ENCODE peak calls at places on chromosomes 2 and 18, in eight cellular contexts. H is HepG2, F is keratinocyte, G is GM23338, J is PC-9, Z is neural progenitor cell, V is hepatocyte, R is fibroblast of lung. E is an unnamed sample. For H3K36me3, the result is how much of the 10 kb centered on the place peaks cover.

GRCh38 chr2:113225505-113226259 is 51.9 kb downstream of the PSD4 start:
- DNase-seq in H (no peak), F (no peak), G (peak), J (peak), Z (peak), V (peak), R (peak), E (peak)

GRCh38 chr2:154693941-154694340 is 4.6 kb upstream of the KCNJ3 start:
- DNase-seq in H (no peak), F (no peak), G (no peak), J (no peak), Z (no peak), V (no peak), R (no peak), E (no peak)

GRCh38 chr2:54572262-54572635 is 116.1 kb downstream of the SPTBN1 start:
- DNase-seq in H (peak), F (no peak), G (no peak), J (peak), Z (no peak), V (peak), R (peak), E (no peak)

GRCh38 chr2:239881561-239882320 is 143.4 kb downstream of the NDUFA10 start:
- DNase-seq in H (no peak), F (no peak), G (no peak), J (no peak), Z (no peak), V (peak), R (no peak), E (no peak)

GRCh38 chr2:10239561-10239967 is 63.1 kb upstream of the HPCAL1 start:
- DNase-seq in H (no peak), F (no peak), G (peak), J (no peak), Z (no peak), V (no peak), R (no peak), E (no peak)

GRCh38 chr2:222305510-222306392 is 7.0 kb upstream of the PAX3 start:
- DNase-seq in H (no peak), F (no peak), G (peak), J (no peak), Z (peak), V (no peak), R (no peak), E (peak)

GRCh38 chr2:96088340-96089335 is 27.7 kb downstream of the ADRA2B start:
- DNase-seq in H (no peak), F (no peak), G (no peak), J (no peak), Z (peak), V (no peak), R (no peak), E (no peak)

GRCh38 chr2:222651721-222652420 is 4.0 kb downstream of the FARSB start:
- DNase-seq in H (no peak), F (no peak), G (no peak), J (no peak), Z (no peak), V (no peak), R (no peak), E (peak)

GRCh38 chr18:27604583-27604982 is 419.5 kb upstream of the CHST9 start:
- DNase-seq in H (no peak), F (no peak), G (peak), J (no peak), Z (no peak), V (peak), R (no peak), E (no peak)

GRCh38 chr2:122236152-122236892 is 480.9 kb downstream of the TSN start:
- DNase-seq in H (no peak), F (no peak), G (no peak), J (peak), Z (no peak), V (no peak), R (peak), E (peak)

GRCh38 chr2:218381916-218382366 is at the start of gene SLC11A1:
- DNase-seq in H (no peak), F (no peak), G (no peak), J (no peak), Z (no peak), V (peak), R (no peak), E (no peak)

GRCh38 chr2:47629501-47630460 is 153.2 kb upstream of the MSH6 start:
- DNase-seq in H (no peak), F (no peak), G (no peak), J (no peak), Z (no peak), V (no peak), R (no peak), E (no peak)

GRCh38 chr2:70553334-70553583 is 367 bp downstream of the TGFA start:
- DNase-seq in H (peak), F (no peak), G (peak), J (no peak), Z (no peak), V (peak), R (no peak), E (no peak)
- TF ChIP-seq EZH2 in H (no peak), F (no peak), G (no peak), J (no peak), Z (no peak), V (peak), R (peak), E (no peak)

GRCh38 chr2:36869606-36870005 is 96.7 kb downstream of the STRN start:
- DNase-seq in H (no peak), F (no peak), G (no peak), J (no peak), Z (no peak), V (no peak), R (no peak), E (no peak)

DNA sequence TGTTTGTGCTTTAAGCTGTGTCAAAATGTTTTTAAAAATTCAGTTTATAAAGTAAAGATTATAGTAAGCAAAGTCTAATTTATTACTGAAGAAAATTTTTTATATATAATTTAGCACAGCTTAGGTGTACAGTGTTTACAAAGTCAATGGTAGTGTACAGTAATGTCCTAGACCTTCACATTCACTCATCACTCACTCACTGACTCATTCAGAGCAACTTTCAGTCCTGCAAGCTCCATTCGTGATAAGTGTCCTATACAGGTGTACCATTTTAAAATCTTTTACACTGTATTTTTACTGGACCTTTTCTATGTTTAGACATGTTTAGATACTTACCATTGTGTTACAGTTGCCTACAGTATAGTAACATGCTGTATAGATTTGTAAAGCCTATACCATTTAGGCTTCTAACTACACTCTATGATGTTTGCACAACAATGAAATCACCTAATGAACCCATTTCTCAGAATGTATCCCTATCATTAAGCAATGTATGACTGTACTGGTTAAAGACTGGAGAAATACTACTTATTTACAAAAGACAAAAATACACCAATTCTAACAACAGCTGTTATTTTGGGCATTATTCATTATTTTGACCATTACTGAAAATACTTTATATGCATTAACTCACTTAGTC is 95.1 kb downstream of the STRN start:
- DNase-seq in H (no peak), F (no peak), G (no peak), J (no peak), Z (no peak), V (no peak), R (no peak), E (no peak)
- H3K36me3 ChIP-seq in H (under half), F (under half), G (under half), J (under half), Z (under half), V (under half), R (under half), E (under half)

DNA sequence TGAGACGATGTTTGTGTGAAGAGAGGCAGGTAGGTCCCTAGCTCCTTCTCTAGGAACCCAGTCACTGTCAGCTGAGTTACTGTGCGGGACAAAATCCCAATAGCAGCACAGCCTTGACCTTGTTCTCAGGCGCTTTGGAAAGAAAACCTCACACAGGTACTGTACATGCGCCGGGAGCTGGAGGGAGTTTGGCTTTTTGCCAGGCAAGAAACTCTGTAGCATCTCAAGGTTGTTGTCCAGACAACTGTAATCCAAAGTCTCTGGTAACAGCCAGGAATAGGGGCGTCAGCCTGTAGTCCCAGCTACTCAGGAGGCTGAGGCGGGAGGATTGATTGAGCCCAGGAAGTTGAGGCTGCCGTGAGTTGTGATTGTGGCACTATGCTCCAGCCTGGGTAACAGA is 68.4 kb downstream of the HRH4 start:
- DNase-seq in H (no peak), F (no peak), G (no peak), J (no peak), Z (no peak), V (no peak), R (no peak), E (no peak)
- TF ChIP-seq EZH2 in H (no peak), F (no peak), G (no peak), J (no peak), Z (no peak), V (no peak), R (no peak), E (no peak)

GRCh38 chr2:27888790-27889189 is 1.4 kb downstream of the RBKS start:
- DNase-seq in H (no peak), F (no peak), G (no peak), J (no peak), Z (no peak), V (no peak), R (no peak), E (no peak)
- H3K36me3 ChIP-seq in H (under half), F (under half), G (under half), J (under half), Z (under half), V (under half), R (under half), E (under half)

E was measured in A673.